ENCODE peak calls at places on chromosomes 3 and 15, in ten cellular contexts. M, O, N, S, I, R, J, X, U and D are unnamed samples.
A peak's percentile ranks its signal among the peaks of the same experiment; 100 is the strongest.

GRCh38 chr15:80581976-80582375 is 113.1 kb upstream of the ABHD17C start:
- DNase-seq in X (no peak), J (no peak), O (no peak), I (no peak), N (no peak), R (no peak), S (no peak), U (no peak), M (no peak), D (no peak)

GRCh38 chr3:127092776-127093175 is 100.2 kb upstream of the PRR23E start:
- DNase-seq in I (no peak), M (no peak), J (no peak), S (no peak), R (no peak), U (no peak), O (no peak), X (no peak), N (no peak), D (no peak)

GRCh38 chr3:43855674-43856299 is 165.0 kb downstream of the ABHD5 start:
- DNase-seq in X (no peak), R (peak; percentile 57), U (peak; percentile 61), N (peak; percentile 57), M (peak; percentile 70), O (no peak), S (peak; percentile 69), I (peak; percentile 34), J (peak; percentile 57), D (peak; percentile 76)

GRCh38 chr3:52407779-52408178 is 37.1 kb downstream of the SEMA3G start:
- DNase-seq in N (no peak), X (no peak), J (no peak), O (no peak), M (no peak), S (no peak), I (no peak), R (no peak), U (no peak), D (no peak)

GRCh38 chr15:55282284-55282833 is 7.3 kb downstream of the RAB27A start:
- DNase-seq in N (no peak), O (peak; percentile 46), I (no peak), U (no peak), J (peak; percentile 53), X (no peak), R (no peak), S (peak; percentile 85), M (no peak), D (no peak)

GRCh38 chr3:184553385-184553784 is 8.2 kb upstream of the EPHB3 start:
- DNase-seq in O (no peak), S (no peak), I (no peak), M (no peak), U (no peak), X (no peak), N (no peak), J (no peak), R (peak; percentile 23), D (no peak)

GRCh38 chr15:44029940-44030568 is 165.0 kb downstream of the FRMD5 start:
- DNase-seq in O (no peak), I (no peak), J (peak; percentile 23), N (no peak), M (no peak), X (no peak), S (no peak), R (no peak), U (no peak), D (no peak)

GRCh38 chr15:78208887-78209645 is 25.3 kb downstream of the ACSBG1 start:
- DNase-seq in X (no peak), U (no peak), O (no peak), S (no peak), N (peak; percentile 60), J (no peak), M (peak; percentile 34), I (no peak), R (no peak), D (no peak)

GRCh38 chr3:52028572-52028971 is 27.8 kb downstream of the DUSP7 start:
- DNase-seq in M (no peak), O (no peak), I (no peak), R (peak; percentile 77), X (no peak), S (no peak), U (no peak), J (peak; percentile 56), N (peak; percentile 74), D (no peak)

GRCh38 chr3:51875501-51875900 is at the start of gene IQCF5:
- DNase-seq in S (no peak), X (no peak), O (no peak), J (no peak), U (no peak), M (no peak), R (no peak), I (no peak), N (no peak), D (no peak)

GRCh38 chr3:4065080-4065479 is 238.1 kb upstream of the SETMAR start:
- DNase-seq in M (no peak), U (no peak), X (no peak), I (no peak), J (no peak), S (no peak), N (no peak), R (no peak), O (no peak), D (no peak)

GRCh38 chr3:51221959-51222358 is 163.1 kb upstream of the MANF start:
- DNase-seq in S (no peak), N (no peak), O (no peak), M (no peak), I (no peak), U (no peak), X (no peak), J (no peak), R (no peak), D (no peak)

GRCh38 chr3:130488769-130489450 is 28.1 kb upstream of the COL6A6 start:
- DNase-seq in R (no peak), O (no peak), I (no peak), M (no peak), N (no peak), J (no peak), S (no peak), U (no peak), X (no peak), D (no peak)

GRCh38 chr3:57696861-57697321 is 4.0 kb upstream of the DENND6A start:
- DNase-seq in M (no peak), N (no peak), S (no peak), J (no peak), X (no peak), U (no peak), R (no peak), O (no peak), I (peak; percentile 1), D (no peak)

GRCh38 chr15:98002874-98003273 is 42.4 kb downstream of the ARRDC4 start:
- DNase-seq in X (no peak), N (no peak), J (no peak), U (no peak), O (no peak), M (no peak), S (no peak), R (no peak), I (no peak), D (no peak)

GRCh38 chr3:15646924-15647511 is 45.5 kb downstream of the BTD start:
- DNase-seq in S (peak; percentile 99), O (peak; percentile 95), M (peak; percentile 48), I (no peak), N (peak; percentile 62), J (peak; percentile 77), R (no peak), X (no peak), U (no peak), D (peak; percentile 68)